ENCODE peak calls at places on chromosomes 11 and 22, in four cellular contexts. One of them, this sample, is unnamed.

GRCh38 chr11:32429477-32429876 is 5.9 kb downstream of the WT1 start:
- DNase-seq in A549: no peak
- DNase-seq in IMR-90: no peak
- DNase-seq in H1: no peak
- DNase-seq in this sample: no peak

GRCh38 chr22:45586651-45587405 is 84.1 kb downstream of the FBLN1 start:
- DNase-seq in H1: no peak
- DNase-seq in IMR-90: no peak
- DNase-seq in A549: no peak
- DNase-seq in this sample: no peak

GRCh38 chr22:30763815-30764686 is 69.4 kb downstream of the OSBP2 start:
- DNase-seq in A549: peak; percentile 84
- DNase-seq in IMR-90: peak; percentile 86
- DNase-seq in H1: peak; percentile 21
- DNase-seq in this sample: no peak

GRCh38 chr11:112150517-112150916 is 13.4 kb downstream of the IL18 start:
- DNase-seq in H1: no peak
- DNase-seq in IMR-90: no peak
- DNase-seq in A549: no peak
- DNase-seq in this sample: no peak

GRCh38 chr11:26649884-26650283 is 72.0 kb downstream of the SLC5A12 start:
- DNase-seq in H1: no peak
- DNase-seq in IMR-90: peak; percentile 53
- DNase-seq in A549: peak; percentile 80
- DNase-seq in this sample: no peak

GRCh38 chr11:971731-972365 is 46.2 kb downstream of the AP2A2 start:
- DNase-seq in H1: no peak
- DNase-seq in A549: no peak
- DNase-seq in IMR-90: no peak
- DNase-seq in this sample: no peak

GRCh38 chr11:130633466-130633865 is 185.0 kb downstream of the ADAMTS15 start:
- DNase-seq in H1: no peak
- DNase-seq in A549: no peak
- DNase-seq in IMR-90: peak; percentile 67
- DNase-seq in this sample: peak; percentile 32

GRCh38 chr11:88491674-88492073 is 154.1 kb upstream of the CTSC start:
- DNase-seq in IMR-90: no peak
- DNase-seq in A549: no peak
- DNase-seq in H1: no peak
- DNase-seq in this sample: no peak

GRCh38 chr22:43009444-43009843 is 5.5 kb downstream of the PACSIN2 start:
- DNase-seq in IMR-90: no peak
- DNase-seq in A549: no peak
- DNase-seq in H1: no peak
- DNase-seq in this sample: no peak

GRCh38 chr11:36273110-36273509 is 16.1 kb downstream of the COMMD9 start:
- DNase-seq in A549: no peak
- DNase-seq in IMR-90: no peak
- DNase-seq in H1: no peak
- DNase-seq in this sample: no peak

GRCh38 chr11:68855205-68855978 is 13.7 kb upstream of the CPT1A start:
- DNase-seq in IMR-90: peak; percentile 55
- DNase-seq in H1: no peak
- DNase-seq in A549: no peak
- DNase-seq in this sample: no peak

GRCh38 chr11:122656073-122656630 is 630 bp downstream of the UBASH3B start:
- DNase-seq in A549: peak; percentile 53
- DNase-seq in H1: no peak
- DNase-seq in IMR-90: peak; percentile 66
- DNase-seq in this sample: no peak

GRCh38 chr22:48954781-48955311 is 872.8 kb downstream of the BRD1 start:
- DNase-seq in H1: no peak
- DNase-seq in A549: no peak
- DNase-seq in IMR-90: no peak
- DNase-seq in this sample: no peak

GRCh38 chr11:73186294-73186850 is 31.7 kb upstream of the P2RY2 start:
- DNase-seq in IMR-90: no peak
- DNase-seq in H1: no peak
- DNase-seq in A549: peak; percentile 29
- DNase-seq in this sample: no peak

GRCh38 chr11:123904932-123905331 is 3.0 kb downstream of the OR8D4 start:
- DNase-seq in IMR-90: no peak
- DNase-seq in A549: no peak
- DNase-seq in H1: no peak
- DNase-seq in this sample: no peak

GRCh38 chr22:32378703-32379272 is 21.1 kb downstream of the RFPL3 start:
- DNase-seq in H1: no peak
- DNase-seq in A549: peak; percentile 56
- DNase-seq in IMR-90: peak; percentile 18
- DNase-seq in this sample: no peak

GRCh38 chr22:42451499-42452145 is 19.4 kb upstream of the NFAM1 start:
- DNase-seq in H1: no peak
- DNase-seq in IMR-90: no peak
- DNase-seq in A549: no peak
- DNase-seq in this sample: no peak

GRCh38 chr22:25554321-25555088 is 10.0 kb upstream of the GRK3 start:
- DNase-seq in H1: no peak
- DNase-seq in IMR-90: no peak
- DNase-seq in A549: no peak
- DNase-seq in this sample: no peak
- H3K27ac ChIP-seq in H1: no peak overlapping the region
- H3K27ac ChIP-seq in IMR-90: no peak overlapping the region
- H3K27ac ChIP-seq in A549: no peak overlapping the region
- H3K27ac ChIP-seq in this sample: no peak overlapping the region

DNA sequence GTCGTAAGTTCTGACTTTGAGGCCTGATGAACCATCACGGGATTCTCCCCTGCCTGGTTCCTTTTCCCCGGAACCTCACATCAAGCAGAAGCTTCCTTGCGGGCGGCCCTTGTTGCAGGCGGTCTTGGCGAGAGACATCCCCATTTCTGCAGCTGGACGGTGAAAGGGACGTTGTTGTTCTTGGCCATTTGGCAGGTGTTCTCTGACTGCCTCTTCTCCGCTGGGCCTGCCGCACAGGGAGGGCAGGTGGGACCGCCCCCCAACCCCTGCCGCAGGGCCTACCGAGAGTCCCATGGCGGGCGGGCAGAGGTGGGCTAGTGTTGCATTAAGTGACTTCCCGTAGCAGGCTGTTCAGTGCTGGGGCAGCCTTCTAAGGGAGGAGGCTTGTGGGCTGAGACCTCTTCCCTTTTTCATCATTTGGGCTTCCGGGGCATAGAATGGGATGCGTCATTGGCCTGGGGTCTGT is 26.9 kb upstream of the GRAMD4 start:
- DNase-seq in H1: no peak
- DNase-seq in A549: no peak
- DNase-seq in IMR-90: no peak
- DNase-seq in this sample: no peak
- TF ChIP-seq POLR2A in H1: no peak
- TF ChIP-seq POLR2A in A549: no peak
- TF ChIP-seq POLR2A in IMR-90: no peak
- TF ChIP-seq POLR2A in this sample: no peak

DNA sequence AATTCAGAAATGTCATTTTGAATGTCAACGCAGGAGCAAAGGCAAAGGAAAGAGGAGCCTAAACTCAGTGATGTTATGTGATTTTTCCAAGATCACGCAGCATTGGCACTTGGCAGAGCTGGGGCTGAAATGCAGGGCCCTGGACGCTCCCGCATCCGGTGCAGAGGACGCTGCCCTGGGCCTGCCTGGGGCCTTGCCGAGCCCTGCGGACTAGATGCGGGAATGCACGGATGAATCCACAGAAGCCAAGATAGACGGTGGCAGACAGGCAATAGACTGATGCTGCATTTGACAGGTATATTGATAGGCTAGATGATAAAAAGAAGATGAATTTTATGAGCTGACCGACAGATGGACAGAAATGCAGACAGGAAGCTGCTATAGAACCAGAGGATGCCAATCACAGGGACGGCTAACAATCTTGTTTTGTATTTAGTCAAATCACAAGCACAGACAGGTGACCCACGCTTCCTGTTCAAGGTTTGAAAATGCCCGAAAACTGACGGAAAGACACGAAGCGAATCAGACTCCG is 694 bp upstream of the MARK2 start:
- DNase-seq in A549: no peak
- DNase-seq in IMR-90: no peak
- DNase-seq in H1: no peak
- DNase-seq in this sample: no peak
- H3K27ac ChIP-seq in A549: peak overlapping the region; percentile 76
- H3K27ac ChIP-seq in IMR-90: peak overlapping the region; percentile 4
- H3K27ac ChIP-seq in H1: peak overlapping the region; percentile 39
- H3K27ac ChIP-seq in this sample: peak overlapping the region; percentile 94

GRCh38 chr22:19183216-19183615 is 4.7 kb upstream of the SLC25A1 start:
- DNase-seq in A549: no peak
- DNase-seq in H1: no peak
- DNase-seq in IMR-90: no peak
- DNase-seq in this sample: no peak

GRCh38 chr22:19180740-19181410 is 2.3 kb upstream of the SLC25A1 start:
- DNase-seq in H1: no peak
- DNase-seq in IMR-90: no peak
- DNase-seq in A549: no peak
- DNase-seq in this sample: no peak

GRCh38 chr22:19180234-19180633 is 1.7 kb upstream of the SLC25A1 start:
- DNase-seq in H1: no peak
- DNase-seq in IMR-90: no peak
- DNase-seq in A549: no peak
- DNase-seq in this sample: no peak

GRCh38 chr22:19182472-19183157 is 4.1 kb upstream of the SLC25A1 start:
- DNase-seq in A549: no peak
- DNase-seq in IMR-90: no peak
- DNase-seq in H1: no peak
- DNase-seq in this sample: no peak

GRCh38 chr22:19181786-19182471 is 3.4 kb upstream of the SLC25A1 start:
- DNase-seq in A549: no peak
- DNase-seq in H1: no peak
- DNase-seq in IMR-90: no peak
- DNase-seq in this sample: no peak
- TF ChIP-seq POLR2A in A549: no peak
- TF ChIP-seq POLR2A in H1: no peak
- TF ChIP-seq POLR2A in IMR-90: no peak
- TF ChIP-seq POLR2A in this sample: no peak

DNA sequence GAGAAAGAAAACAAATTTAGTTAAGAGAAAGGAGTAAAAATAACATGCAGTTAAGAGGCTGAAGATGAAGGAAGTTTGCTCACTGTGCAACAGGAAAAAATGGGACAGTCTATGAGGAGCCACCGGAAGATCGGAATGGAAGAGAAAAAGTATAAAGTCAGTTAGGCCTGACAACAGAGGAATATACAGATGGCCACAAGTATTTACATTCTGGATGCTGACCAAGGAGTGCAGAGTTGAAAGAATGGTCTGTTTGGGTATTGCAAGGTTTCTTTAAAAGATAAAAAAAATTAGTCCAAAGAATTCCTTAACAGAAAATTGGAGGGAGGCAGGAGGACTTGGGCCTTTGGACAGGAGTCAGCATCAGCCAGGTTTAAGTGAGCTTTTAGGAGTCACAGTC is 37.5 kb downstream of the RBFOX2 start:
- DNase-seq in H1: no peak
- DNase-seq in IMR-90: peak; percentile 88
- DNase-seq in A549: no peak
- DNase-seq in this sample: no peak
- H3K27ac ChIP-seq in H1: no peak overlapping the region
- H3K27ac ChIP-seq in IMR-90: peak overlapping the region; percentile 89
- H3K27ac ChIP-seq in A549: no peak overlapping the region
- H3K27ac ChIP-seq in this sample: no peak overlapping the region

GRCh38 chr11:61829806-61830205 is 1.7 kb downstream of the FADS2 start:
- DNase-seq in H1: no peak
- DNase-seq in A549: no peak
- DNase-seq in IMR-90: no peak
- DNase-seq in this sample: no peak

GRCh38 chr11:61826930-61827572 is 1.0 kb upstream of the FADS2 start:
- DNase-seq in H1: no peak
- DNase-seq in IMR-90: no peak
- DNase-seq in A549: no peak
- DNase-seq in this sample: no peak

GRCh38 chr11:61828629-61829407 is 718 bp downstream of the FADS2 start:
- DNase-seq in A549: peak; percentile 42
- DNase-seq in H1: no peak
- DNase-seq in IMR-90: no peak
- DNase-seq in this sample: no peak

GRCh38 chr11:61828379-61828628 is 204 bp downstream of the FADS2 start:
- DNase-seq in A549: no peak
- DNase-seq in IMR-90: no peak
- DNase-seq in H1: no peak
- DNase-seq in this sample: no peak

DNA sequence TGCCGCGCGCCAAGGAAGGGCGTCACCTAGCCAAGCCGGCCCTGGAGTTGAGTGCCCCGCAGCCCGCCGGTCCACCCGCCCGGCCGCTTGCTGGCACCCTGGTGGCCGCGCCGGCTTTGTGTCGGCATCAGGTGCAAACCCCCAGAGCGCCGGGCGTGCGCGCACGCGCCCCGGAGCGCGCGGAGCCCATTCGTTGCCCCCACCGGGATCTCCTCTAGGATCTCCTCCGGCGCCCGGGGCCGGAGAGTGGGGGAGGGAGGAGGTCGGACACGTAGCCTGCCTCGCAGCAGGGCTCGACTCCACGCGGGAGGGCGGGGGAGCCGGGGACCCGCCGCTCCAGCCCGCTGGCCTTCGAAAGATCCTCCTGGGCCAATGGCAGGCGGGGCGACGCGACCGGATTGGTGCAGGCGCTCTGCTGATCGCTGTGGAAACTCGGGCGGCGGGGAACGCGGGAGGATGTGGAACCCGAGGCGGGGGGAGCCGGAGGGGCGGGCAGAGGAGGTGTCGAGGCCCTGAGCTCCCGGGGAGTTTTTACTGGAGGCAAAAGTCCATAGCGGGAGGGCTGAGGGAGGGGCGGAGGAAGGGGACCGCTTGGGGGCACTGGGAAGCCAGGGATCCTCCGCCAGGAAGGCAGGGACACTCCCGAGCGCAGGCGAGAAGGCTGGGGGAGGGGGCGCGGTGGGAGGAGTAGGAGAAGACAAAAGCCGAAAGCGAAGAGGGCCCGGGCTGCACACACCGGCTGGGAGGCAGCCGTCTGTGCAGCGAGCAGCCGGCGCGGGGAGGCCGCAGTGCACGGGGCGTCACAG is at the start of gene FADS2:
- DNase-seq in A549: peak; percentile 93
- DNase-seq in IMR-90: peak; percentile 89
- DNase-seq in H1: peak; percentile 63
- DNase-seq in this sample: no peak
- TF ChIP-seq POLR2A in A549: peak; percentile 98
- TF ChIP-seq POLR2A in IMR-90: peak; percentile 70
- TF ChIP-seq POLR2A in H1: peak; percentile 87
- TF ChIP-seq POLR2A in this sample: no peak

GRCh38 chr11:44770401-44770800 is 43.6 kb downstream of the TSPAN18 start:
- DNase-seq in H1: no peak
- DNase-seq in IMR-90: no peak
- DNase-seq in A549: no peak
- DNase-seq in this sample: no peak
- H3K27ac ChIP-seq in H1: no peak overlapping the region
- H3K27ac ChIP-seq in IMR-90: no peak overlapping the region
- H3K27ac ChIP-seq in A549: no peak overlapping the region
- H3K27ac ChIP-seq in this sample: no peak overlapping the region

DNA sequence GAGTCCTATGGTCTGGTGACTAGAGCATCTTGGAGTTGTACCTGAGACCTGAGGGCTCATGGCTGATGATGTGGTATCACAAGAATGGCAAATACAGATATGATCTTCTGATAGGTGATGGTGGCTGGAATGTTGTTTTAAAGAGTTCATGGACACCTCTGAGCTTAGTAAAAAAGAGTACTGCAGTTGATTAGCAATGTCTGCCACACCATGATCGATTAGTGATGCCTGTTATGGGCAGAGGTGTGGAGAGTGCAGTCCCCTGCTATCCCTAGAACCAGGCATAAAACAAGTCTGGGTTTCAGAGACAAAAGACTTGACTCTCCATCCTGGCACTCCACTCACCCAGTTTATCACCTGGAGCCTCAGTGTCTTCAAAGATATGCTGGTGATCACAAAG is 1.4 kb upstream of the BATF2 start:
- DNase-seq in H1: no peak
- DNase-seq in IMR-90: no peak
- DNase-seq in A549: peak; percentile 40
- DNase-seq in this sample: no peak
- TF ChIP-seq POLR2A in H1: no peak
- TF ChIP-seq POLR2A in IMR-90: no peak
- TF ChIP-seq POLR2A in A549: no peak
- TF ChIP-seq POLR2A in this sample: no peak